ENCODE peak calls at places on chromosomes 3 and 15, in four cellular contexts. One of them, this sample, is unnamed.

GRCh38 chr3:43218156-43218555 is 68.2 kb upstream of the SNRK start:
- DNase-seq in ACHN: no peak
- DNase-seq in HCEC 1CT: no peak
- DNase-seq in A549: no peak
- DNase-seq in this sample: no peak

GRCh38 chr3:4358273-4358672 is 55.1 kb downstream of the SETMAR start:
- DNase-seq in ACHN: no peak
- DNase-seq in HCEC 1CT: peak; percentile 32
- DNase-seq in A549: no peak
- DNase-seq in this sample: no peak

GRCh38 chr15:41666353-41666920 is 6.2 kb downstream of the MGA start:
- DNase-seq in ACHN: peak; percentile 15
- DNase-seq in HCEC 1CT: peak; percentile 69
- DNase-seq in A549: no peak
- DNase-seq in this sample: no peak

GRCh38 chr3:66053009-66053782 is 14.5 kb upstream of the MAGI1 start:
- DNase-seq in ACHN: no peak
- DNase-seq in HCEC 1CT: no peak
- DNase-seq in A549: no peak
- DNase-seq in this sample: no peak

GRCh38 chr3:133256787-133257483 is 142.9 kb upstream of the BFSP2 start:
- DNase-seq in ACHN: no peak
- DNase-seq in HCEC 1CT: no peak
- DNase-seq in A549: no peak
- DNase-seq in this sample: no peak

GRCh38 chr15:93072440-93073394 is 16.3 kb downstream of the RGMA start:
- DNase-seq in ACHN: peak; percentile 60
- DNase-seq in HCEC 1CT: peak; percentile 33
- DNase-seq in A549: peak; percentile 53
- DNase-seq in this sample: peak; percentile 78

GRCh38 chr15:64699767-64700388 is 75.5 kb downstream of the RBPMS2 start:
- DNase-seq in ACHN: no peak
- DNase-seq in HCEC 1CT: no peak
- DNase-seq in A549: no peak
- DNase-seq in this sample: no peak

GRCh38 chr15:90895571-90896117 is 7.5 kb upstream of the MAN2A2 start:
- DNase-seq in ACHN: no peak
- DNase-seq in HCEC 1CT: peak; percentile 22
- DNase-seq in A549: peak; percentile 43
- DNase-seq in this sample: no peak

GRCh38 chr3:28575748-28576589 is 227.3 kb upstream of the AZI2 start:
- DNase-seq in ACHN: peak; percentile 5
- DNase-seq in HCEC 1CT: no peak
- DNase-seq in A549: no peak
- DNase-seq in this sample: no peak

GRCh38 chr3:151268267-151269235 is 9.8 kb downstream of the P2RY14 start:
- DNase-seq in ACHN: no peak
- DNase-seq in HCEC 1CT: no peak
- DNase-seq in A549: no peak
- DNase-seq in this sample: no peak

GRCh38 chr3:120741837-120742197 is 499 bp downstream of the RABL3 start:
- DNase-seq in ACHN: peak; percentile 43
- DNase-seq in HCEC 1CT: peak; percentile 23
- DNase-seq in A549: no peak
- DNase-seq in this sample: no peak

GRCh38 chr3:23442598-23443383 is 239.7 kb downstream of the UBE2E2 start:
- DNase-seq in ACHN: peak; percentile 4
- DNase-seq in HCEC 1CT: peak; percentile 41
- DNase-seq in A549: no peak
- DNase-seq in this sample: no peak

GRCh38 chr3:108428580-108428979 is 81.8 kb downstream of the MYH15 start:
- DNase-seq in ACHN: no peak
- DNase-seq in HCEC 1CT: no peak
- DNase-seq in A549: no peak
- DNase-seq in this sample: no peak

GRCh38 chr15:44550256-44550655 is 13.3 kb downstream of the EIF3J start:
- DNase-seq in ACHN: peak; percentile 43
- DNase-seq in HCEC 1CT: peak; percentile 58
- DNase-seq in A549: peak; percentile 52
- DNase-seq in this sample: no peak

GRCh38 chr3:38031022-38031994 is 1.9 kb upstream of the PLCD1 start:
- DNase-seq in ACHN: peak; percentile 81
- DNase-seq in HCEC 1CT: peak; percentile 8
- DNase-seq in A549: peak; percentile 66
- DNase-seq in this sample: no peak

GRCh38 chr3:14261229-14261628 is 82.6 kb downstream of the LSM3 start:
- DNase-seq in ACHN: peak; percentile 73
- DNase-seq in HCEC 1CT: peak; percentile 47
- DNase-seq in A549: peak; percentile 87
- DNase-seq in this sample: peak; percentile 73

GRCh38 chr3:73546961-73547360 is 77.8 kb downstream of the PDZRN3 start:
- DNase-seq in ACHN: no peak
- DNase-seq in HCEC 1CT: peak; percentile 94
- DNase-seq in A549: no peak
- DNase-seq in this sample: no peak

GRCh38 chr3:105997466-105997799 is 128.6 kb upstream of the CBLB start:
- DNase-seq in ACHN: no peak
- DNase-seq in HCEC 1CT: no peak
- DNase-seq in A549: no peak
- DNase-seq in this sample: no peak

GRCh38 chr3:120182613-120183524 is 88.6 kb upstream of the GSK3B start:
- DNase-seq in ACHN: peak; percentile 50
- DNase-seq in HCEC 1CT: peak; percentile 53
- DNase-seq in A549: peak; percentile 34
- DNase-seq in this sample: no peak

GRCh38 chr3:10933470-10933957 is 59.0 kb upstream of the SLC6A1 start:
- DNase-seq in ACHN: no peak
- DNase-seq in HCEC 1CT: no peak
- DNase-seq in A549: no peak
- DNase-seq in this sample: no peak

GRCh38 chr3:156688849-156689452 is 14.6 kb downstream of the TIPARP start:
- DNase-seq in ACHN: no peak
- DNase-seq in HCEC 1CT: no peak
- DNase-seq in A549: no peak
- DNase-seq in this sample: no peak

GRCh38 chr15:91471410-91471993 is 371.4 kb downstream of the SV2B start:
- DNase-seq in ACHN: no peak
- DNase-seq in HCEC 1CT: peak; percentile 70
- DNase-seq in A549: no peak
- DNase-seq in this sample: no peak

GRCh38 chr3:157427906-157428305 is 8.7 kb upstream of the PTX3 start:
- DNase-seq in ACHN: no peak
- DNase-seq in HCEC 1CT: no peak
- DNase-seq in A549: no peak
- DNase-seq in this sample: no peak

GRCh38 chr15:91769919-91770318 is 83.6 kb upstream of the SLCO3A1 start:
- DNase-seq in ACHN: no peak
- DNase-seq in HCEC 1CT: no peak
- DNase-seq in A549: no peak
- DNase-seq in this sample: no peak

GRCh38 chr3:189038773-189039720 is 132.7 kb upstream of the TPRG1 start:
- DNase-seq in ACHN: no peak
- DNase-seq in HCEC 1CT: no peak
- DNase-seq in A549: no peak
- DNase-seq in this sample: no peak

GRCh38 chr15:40766194-40766830 is 2.4 kb downstream of the GCHFR start:
- DNase-seq in ACHN: no peak
- DNase-seq in HCEC 1CT: no peak
- DNase-seq in A549: no peak
- DNase-seq in this sample: no peak

GRCh38 chr15:67836477-67836876 is 3.4 kb downstream of the RNU6-1 start:
- DNase-seq in ACHN: peak; percentile 47
- DNase-seq in HCEC 1CT: no peak
- DNase-seq in A549: peak; percentile 47
- DNase-seq in this sample: no peak

GRCh38 chr3:48990636-48991421 is 788 bp downstream of the P4HTM start:
- DNase-seq in ACHN: peak; percentile 34
- DNase-seq in HCEC 1CT: no peak
- DNase-seq in A549: peak; percentile 44
- DNase-seq in this sample: no peak

GRCh38 chr3:77380141-77380540 is 340.2 kb downstream of the ROBO2 start:
- DNase-seq in ACHN: no peak
- DNase-seq in HCEC 1CT: no peak
- DNase-seq in A549: no peak
- DNase-seq in this sample: no peak

GRCh38 chr3:113906568-113907140 is 41.2 kb upstream of the ZDHHC23 start:
- DNase-seq in ACHN: no peak
- DNase-seq in HCEC 1CT: no peak
- DNase-seq in A549: no peak
- DNase-seq in this sample: no peak

GRCh38 chr15:58856090-58856489 is 77.4 kb downstream of the SLTM start:
- DNase-seq in ACHN: peak; percentile 29
- DNase-seq in HCEC 1CT: peak; percentile 67
- DNase-seq in A549: no peak
- DNase-seq in this sample: no peak

GRCh38 chr3:115071611-115072010 is 75.5 kb downstream of the ZBTB20 start:
- DNase-seq in ACHN: peak; percentile 20
- DNase-seq in HCEC 1CT: peak; percentile 48
- DNase-seq in A549: no peak
- DNase-seq in this sample: no peak